ENCODE peak calls at places on chromosomes 13 and 19, in ten cellular contexts. One of them, this sample, is unnamed.

GRCh38 chr13:24626449-24626848 is 53.8 kb upstream of the ATP12A start:
- DNase-seq in dorsolateral prefrontal cortex: no peak
- DNase-seq in endothelial cell: no peak
- DNase-seq in uterus: no peak
- DNase-seq in WTC11: no peak
- DNase-seq in neural crest cell: no peak
- DNase-seq in ovary: no peak
- DNase-seq in nephron progenitor cell: no peak
- DNase-seq in heart right ventricle: no peak
- DNase-seq in CD4-positive, alpha-beta T cell: peak; percentile 36
- DNase-seq in this sample: no peak

GRCh38 chr13:91273675-91274074 is 73.8 kb upstream of the MIR17HG start:
- DNase-seq in uterus: no peak
- DNase-seq in WTC11: no peak
- DNase-seq in ovary: no peak
- DNase-seq in heart right ventricle: no peak
- DNase-seq in neural crest cell: no peak
- DNase-seq in endothelial cell: no peak
- DNase-seq in nephron progenitor cell: no peak
- DNase-seq in dorsolateral prefrontal cortex: no peak
- DNase-seq in CD4-positive, alpha-beta T cell: no peak
- DNase-seq in this sample: no peak

GRCh38 chr19:34351382-34351802 is 13.6 kb upstream of the GPI start:
- DNase-seq in ovary: no peak
- DNase-seq in dorsolateral prefrontal cortex: no peak
- DNase-seq in endothelial cell: no peak
- DNase-seq in neural crest cell: no peak
- DNase-seq in CD4-positive, alpha-beta T cell: peak; percentile 31
- DNase-seq in nephron progenitor cell: no peak
- DNase-seq in heart right ventricle: no peak
- DNase-seq in WTC11: no peak
- DNase-seq in uterus: no peak
- DNase-seq in this sample: no peak

GRCh38 chr19:29705706-29706105 is 9.4 kb downstream of the C19orf12 start:
- DNase-seq in CD4-positive, alpha-beta T cell: no peak
- DNase-seq in heart right ventricle: no peak
- DNase-seq in endothelial cell: no peak
- DNase-seq in uterus: no peak
- DNase-seq in ovary: no peak
- DNase-seq in dorsolateral prefrontal cortex: no peak
- DNase-seq in nephron progenitor cell: no peak
- DNase-seq in WTC11: no peak
- DNase-seq in neural crest cell: no peak
- DNase-seq in this sample: no peak

GRCh38 chr19:29479941-29480340 is 45.9 kb upstream of the VSTM2B start:
- DNase-seq in endothelial cell: no peak
- DNase-seq in ovary: no peak
- DNase-seq in CD4-positive, alpha-beta T cell: no peak
- DNase-seq in uterus: no peak
- DNase-seq in heart right ventricle: no peak
- DNase-seq in WTC11: no peak
- DNase-seq in neural crest cell: no peak
- DNase-seq in dorsolateral prefrontal cortex: peak; percentile 13
- DNase-seq in nephron progenitor cell: no peak
- DNase-seq in this sample: no peak

GRCh38 chr19:6352381-6353165 is 8.8 kb upstream of the CLPP start:
- DNase-seq in neural crest cell: no peak
- DNase-seq in WTC11: no peak
- DNase-seq in endothelial cell: no peak
- DNase-seq in nephron progenitor cell: no peak
- DNase-seq in uterus: no peak
- DNase-seq in CD4-positive, alpha-beta T cell: no peak
- DNase-seq in heart right ventricle: no peak
- DNase-seq in ovary: no peak
- DNase-seq in dorsolateral prefrontal cortex: no peak
- DNase-seq in this sample: no peak

GRCh38 chr19:48370955-48371354 is 6.8 kb downstream of the SYNGR4 start:
- DNase-seq in WTC11: no peak
- DNase-seq in dorsolateral prefrontal cortex: no peak
- DNase-seq in CD4-positive, alpha-beta T cell: no peak
- DNase-seq in heart right ventricle: no peak
- DNase-seq in uterus: no peak
- DNase-seq in ovary: no peak
- DNase-seq in neural crest cell: no peak
- DNase-seq in nephron progenitor cell: no peak
- DNase-seq in endothelial cell: no peak
- DNase-seq in this sample: no peak

GRCh38 chr19:47243364-47243775 is 12.4 kb upstream of the BBC3 start:
- DNase-seq in ovary: no peak
- DNase-seq in heart right ventricle: no peak
- DNase-seq in WTC11: no peak
- DNase-seq in nephron progenitor cell: no peak
- DNase-seq in endothelial cell: no peak
- DNase-seq in uterus: no peak
- DNase-seq in CD4-positive, alpha-beta T cell: no peak
- DNase-seq in dorsolateral prefrontal cortex: no peak
- DNase-seq in neural crest cell: no peak
- DNase-seq in this sample: no peak

GRCh38 chr19:19049406-19049805 is 14.4 kb upstream of the SLC25A42 start:
- DNase-seq in heart right ventricle: no peak
- DNase-seq in ovary: no peak
- DNase-seq in dorsolateral prefrontal cortex: no peak
- DNase-seq in nephron progenitor cell: no peak
- DNase-seq in CD4-positive, alpha-beta T cell: no peak
- DNase-seq in neural crest cell: no peak
- DNase-seq in endothelial cell: no peak
- DNase-seq in uterus: no peak
- DNase-seq in WTC11: no peak
- DNase-seq in this sample: no peak

GRCh38 chr13:53151692-53152421 is 123.2 kb downstream of the OLFM4 start:
- DNase-seq in neural crest cell: peak; percentile 64
- DNase-seq in heart right ventricle: no peak
- DNase-seq in endothelial cell: peak; percentile 71
- DNase-seq in nephron progenitor cell: peak; percentile 68
- DNase-seq in ovary: no peak
- DNase-seq in WTC11: peak; percentile 71
- DNase-seq in CD4-positive, alpha-beta T cell: peak; percentile 1
- DNase-seq in uterus: no peak
- DNase-seq in dorsolateral prefrontal cortex: no peak
- DNase-seq in this sample: peak; percentile 30

GRCh38 chr19:58407658-58408151 is 744 bp upstream of the ZNF584 start:
- DNase-seq in nephron progenitor cell: peak; percentile 22
- DNase-seq in neural crest cell: no peak
- DNase-seq in ovary: peak; percentile 49
- DNase-seq in CD4-positive, alpha-beta T cell: no peak
- DNase-seq in dorsolateral prefrontal cortex: no peak
- DNase-seq in heart right ventricle: no peak
- DNase-seq in WTC11: no peak
- DNase-seq in uterus: no peak
- DNase-seq in endothelial cell: no peak
- DNase-seq in this sample: no peak

GRCh38 chr19:58406818-58407657 is 1.4 kb upstream of the ZNF584 start:
- DNase-seq in WTC11: no peak
- DNase-seq in nephron progenitor cell: no peak
- DNase-seq in CD4-positive, alpha-beta T cell: no peak
- DNase-seq in neural crest cell: no peak
- DNase-seq in dorsolateral prefrontal cortex: no peak
- DNase-seq in ovary: peak; percentile 22
- DNase-seq in endothelial cell: no peak
- DNase-seq in uterus: no peak
- DNase-seq in heart right ventricle: no peak
- DNase-seq in this sample: no peak

GRCh38 chr19:58409010-58409790 is 751 bp downstream of the ZNF584 start:
- DNase-seq in WTC11: peak; percentile 31
- DNase-seq in nephron progenitor cell: peak; percentile 33
- DNase-seq in dorsolateral prefrontal cortex: no peak
- DNase-seq in endothelial cell: peak; percentile 21
- DNase-seq in CD4-positive, alpha-beta T cell: no peak
- DNase-seq in uterus: no peak
- DNase-seq in neural crest cell: no peak
- DNase-seq in heart right ventricle: peak; percentile 33
- DNase-seq in ovary: peak; percentile 41
- DNase-seq in this sample: no peak

DNA sequence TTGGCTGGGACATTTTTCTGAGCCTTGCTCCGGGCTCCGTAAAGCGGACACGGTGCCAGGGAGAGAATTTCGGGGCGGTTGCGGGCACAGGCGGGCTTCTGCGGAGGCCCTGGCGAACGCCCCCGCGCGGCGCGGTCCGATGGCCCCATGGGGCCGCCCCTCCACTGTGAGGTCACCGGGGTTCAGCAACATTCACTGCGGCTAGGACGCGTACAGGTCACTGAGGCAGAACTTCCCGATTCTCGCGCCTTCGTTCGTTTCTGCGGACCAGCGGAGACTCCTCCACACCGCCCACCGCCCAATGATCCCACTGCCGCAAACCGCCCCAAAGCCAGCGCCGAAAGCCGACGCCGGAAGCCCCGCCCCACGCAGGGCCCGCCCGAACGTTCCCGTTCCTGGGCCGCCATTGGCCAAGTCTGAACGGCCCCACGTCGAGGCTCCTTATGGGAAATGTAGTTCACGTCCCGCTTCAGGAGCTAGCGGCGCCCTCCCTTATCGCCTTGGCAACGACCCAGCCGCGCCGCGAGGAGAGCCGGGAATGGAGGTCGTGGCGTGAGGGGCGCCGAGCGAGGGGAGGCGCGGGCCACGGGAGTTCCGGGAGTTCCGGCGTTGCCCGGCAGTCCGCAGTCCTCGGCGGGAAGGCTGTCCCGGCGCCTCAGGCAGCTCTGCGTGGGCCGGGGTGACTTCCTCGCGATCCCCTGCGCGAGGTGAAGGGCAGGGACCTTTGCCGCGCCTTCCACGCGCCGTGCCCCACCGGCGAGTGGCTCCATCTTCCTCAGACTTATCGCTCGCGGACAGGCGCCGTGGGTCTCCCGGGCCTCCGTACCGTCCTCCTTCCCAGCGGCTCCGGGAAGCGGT is at the start of gene ZNF584:
- DNase-seq in CD4-positive, alpha-beta T cell: peak; percentile 91
- DNase-seq in uterus: peak; percentile 94
- DNase-seq in heart right ventricle: peak; percentile 95
- DNase-seq in dorsolateral prefrontal cortex: peak; percentile 92
- DNase-seq in WTC11: peak; percentile 98
- DNase-seq in ovary: peak; percentile 95
- DNase-seq in endothelial cell: peak; percentile 94
- DNase-seq in neural crest cell: peak; percentile 93
- DNase-seq in nephron progenitor cell: peak; percentile 98
- DNase-seq in this sample: peak; percentile 91
- TF ChIP-seq CTCF in CD4-positive, alpha-beta T cell: no peak
- TF ChIP-seq CTCF in uterus: no peak
- TF ChIP-seq CTCF in heart right ventricle: peak; percentile 24
- TF ChIP-seq CTCF in dorsolateral prefrontal cortex: no peak
- TF ChIP-seq CTCF in WTC11: no peak
- TF ChIP-seq CTCF in ovary: no peak
- TF ChIP-seq CTCF in endothelial cell: no peak
- TF ChIP-seq CTCF in neural crest cell: no peak
- TF ChIP-seq CTCF in nephron progenitor cell: no peak
- TF ChIP-seq CTCF in this sample: no peak

GRCh38 chr19:39970674-39971379 is at the start of gene PSMC4:
- DNase-seq in dorsolateral prefrontal cortex: peak; percentile 96
- DNase-seq in uterus: peak; percentile 98
- DNase-seq in ovary: peak; percentile 97
- DNase-seq in endothelial cell: peak; percentile 98
- DNase-seq in heart right ventricle: peak; percentile 97
- DNase-seq in CD4-positive, alpha-beta T cell: peak; percentile 98
- DNase-seq in neural crest cell: peak; percentile 95
- DNase-seq in WTC11: peak; percentile 97
- DNase-seq in nephron progenitor cell: peak; percentile 97
- DNase-seq in this sample: peak; percentile 95
- TF ChIP-seq CTCF in dorsolateral prefrontal cortex: peak; percentile 85
- TF ChIP-seq CTCF in uterus: peak; percentile 72
- TF ChIP-seq CTCF in ovary: peak; percentile 66
- TF ChIP-seq CTCF in endothelial cell: peak; percentile 70
- TF ChIP-seq CTCF in heart right ventricle: peak; percentile 95
- TF ChIP-seq CTCF in CD4-positive, alpha-beta T cell: peak; percentile 88
- TF ChIP-seq CTCF in neural crest cell: peak; percentile 76
- TF ChIP-seq CTCF in WTC11: no peak
- TF ChIP-seq CTCF in nephron progenitor cell: peak; percentile 45
- TF ChIP-seq CTCF in this sample: peak; percentile 77

GRCh38 chr19:54271106-54271505 is 9.8 kb downstream of the LILRB2 start:
- DNase-seq in neural crest cell: no peak
- DNase-seq in endothelial cell: no peak
- DNase-seq in WTC11: no peak
- DNase-seq in nephron progenitor cell: no peak
- DNase-seq in ovary: no peak
- DNase-seq in heart right ventricle: no peak
- DNase-seq in CD4-positive, alpha-beta T cell: no peak
- DNase-seq in uterus: no peak
- DNase-seq in dorsolateral prefrontal cortex: no peak
- DNase-seq in this sample: no peak
- TF ChIP-seq CTCF in neural crest cell: no peak
- TF ChIP-seq CTCF in endothelial cell: no peak
- TF ChIP-seq CTCF in WTC11: no peak
- TF ChIP-seq CTCF in nephron progenitor cell: no peak
- TF ChIP-seq CTCF in ovary: no peak
- TF ChIP-seq CTCF in heart right ventricle: no peak
- TF ChIP-seq CTCF in CD4-positive, alpha-beta T cell: no peak
- TF ChIP-seq CTCF in uterus: no peak
- TF ChIP-seq CTCF in dorsolateral prefrontal cortex: no peak
- TF ChIP-seq CTCF in this sample: no peak

DNA sequence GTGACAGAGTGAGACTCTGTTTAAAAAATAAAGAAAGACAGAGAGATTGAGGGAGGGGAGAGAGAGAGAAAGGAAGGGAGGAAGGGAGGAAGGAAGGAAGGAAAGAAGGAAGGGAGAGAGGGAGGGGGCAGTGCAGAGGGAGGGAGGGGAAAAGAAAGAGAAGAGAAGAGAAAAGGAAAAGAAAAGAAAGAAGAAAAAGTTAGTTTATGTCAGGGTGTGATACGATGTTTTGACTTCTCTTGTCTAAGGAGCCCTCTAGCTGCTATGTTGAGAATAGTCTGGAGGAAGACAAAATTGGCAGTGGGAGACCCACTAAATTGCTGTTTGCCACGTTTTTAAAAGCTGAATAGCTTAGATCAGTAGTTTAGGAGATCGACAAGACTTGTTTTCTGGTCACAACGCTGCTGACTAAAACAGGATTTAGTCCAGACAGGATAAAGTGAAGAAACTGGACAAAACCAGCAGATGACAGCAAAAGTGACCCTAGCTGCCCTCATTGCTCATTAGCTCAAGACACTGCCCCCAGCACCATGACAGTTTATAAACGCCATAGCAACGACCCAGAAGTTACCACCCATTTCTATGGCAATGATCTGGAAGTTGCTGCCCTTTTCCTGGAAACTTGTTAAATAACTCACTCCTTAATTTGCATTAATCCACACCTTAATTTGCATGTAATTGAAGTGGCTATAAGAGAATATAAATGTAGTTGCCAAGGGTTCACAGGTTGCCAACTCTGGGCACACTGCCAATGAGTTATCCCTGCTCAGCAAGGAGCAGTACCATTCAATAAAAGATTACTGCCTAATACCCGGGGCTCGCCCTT is 11.1 kb downstream of the TEX101 start:
- DNase-seq in WTC11: no peak
- DNase-seq in uterus: no peak
- DNase-seq in nephron progenitor cell: no peak
- DNase-seq in neural crest cell: no peak
- DNase-seq in dorsolateral prefrontal cortex: no peak
- DNase-seq in endothelial cell: no peak
- DNase-seq in CD4-positive, alpha-beta T cell: no peak
- DNase-seq in heart right ventricle: no peak
- DNase-seq in ovary: no peak
- DNase-seq in this sample: no peak
- TF ChIP-seq CTCF in WTC11: no peak
- TF ChIP-seq CTCF in uterus: no peak
- TF ChIP-seq CTCF in nephron progenitor cell: no peak
- TF ChIP-seq CTCF in neural crest cell: peak; percentile 55
- TF ChIP-seq CTCF in dorsolateral prefrontal cortex: peak; percentile 31
- TF ChIP-seq CTCF in endothelial cell: no peak
- TF ChIP-seq CTCF in CD4-positive, alpha-beta T cell: peak; percentile 24
- TF ChIP-seq CTCF in heart right ventricle: peak; percentile 49
- TF ChIP-seq CTCF in ovary: no peak
- TF ChIP-seq CTCF in this sample: peak; percentile 50